ENCODE peak calls at places on chromosomes 12 and 14, in nine cellular contexts. Q is IMR-90, Y is esophagus squamous epithelium, E is fibroblast of the aortic adventitia, K is fibroblast of pulmonary artery, B is AG04450, D is tibial nerve, M is AG09309, A is keratinocyte. L is an unnamed sample.

GRCh38 chr12:122085571-122085970 is 7.0 kb downstream of the MLXIP start:
- DNase-seq in Q (no peak), Y (no peak), E (no peak), K (no peak), B (no peak), D (no peak), M (no peak), A (no peak), L (no peak)

GRCh38 chr14:104938960-104939359 is 14.3 kb downstream of the PLD4 start:
- DNase-seq in Q (no peak), Y (no peak), E (no peak), K (no peak), B (no peak), D (no peak), M (no peak), A (no peak), L (no peak)

GRCh38 chr12:59444932-59445331 is 150.9 kb upstream of the SLC16A7 start:
- DNase-seq in Q (peak), Y (no peak), E (peak), K (peak), B (no peak), D (no peak), M (no peak), A (no peak), L (peak)

GRCh38 chr12:105761075-105761474 is 377.7 kb downstream of the NUAK1 start:
- DNase-seq in Q (no peak), Y (no peak), E (no peak), K (peak), B (no peak), D (no peak), M (no peak), A (no peak), L (peak)

GRCh38 chr12:111330800-111331752 is 37.8 kb downstream of the PHETA1 start:
- DNase-seq in Q (peak), Y (no peak), E (peak), K (peak), B (peak), D (no peak), M (peak), A (no peak), L (peak)

GRCh38 chr14:68523994-68524725 is 268.7 kb downstream of the ZFP36L1 start:
- DNase-seq in Q (no peak), Y (no peak), E (peak), K (peak), B (no peak), D (no peak), M (no peak), A (no peak), L (peak)

GRCh38 chr14:100899841-100900771 is 3.4 kb downstream of the RTL1 start:
- DNase-seq in Q (no peak), Y (no peak), E (no peak), K (no peak), B (no peak), D (peak), M (no peak), A (no peak), L (no peak)

GRCh38 chr14:77026166-77026929 is 2.2 kb downstream of the IRF2BPL start:
- DNase-seq in Q (peak), Y (no peak), E (peak), K (peak), B (no peak), D (no peak), M (no peak), A (no peak), L (peak)

GRCh38 chr14:86654558-86655184 is 1124.7 kb downstream of the FLRT2 start:
- DNase-seq in Q (peak), Y (no peak), E (peak), K (peak), B (no peak), D (peak), M (no peak), A (no peak), L (peak)

GRCh38 chr12:16523570-16524331 is 82.2 kb downstream of the LMO3 start:
- DNase-seq in Q (peak), Y (no peak), E (peak), K (peak), B (no peak), D (no peak), M (no peak), A (no peak), L (peak)

GRCh38 chr12:132029503-132030300 is 80.0 kb downstream of the EP400 start:
- DNase-seq in Q (no peak), Y (no peak), E (no peak), K (no peak), B (no peak), D (no peak), M (no peak), A (no peak), L (no peak)

GRCh38 chr12:121005346-121005815 is 10.9 kb downstream of the C12orf43 start:
- DNase-seq in Q (peak), Y (no peak), E (peak), K (peak), B (no peak), D (no peak), M (no peak), A (no peak), L (peak)

GRCh38 chr14:100305446-100306255 is 593 bp downstream of the SLC25A29 start:
- DNase-seq in Q (no peak), Y (no peak), E (no peak), K (no peak), B (no peak), D (no peak), M (no peak), A (no peak), L (no peak)

GRCh38 chr12:10967409-10967808 is 19.3 kb downstream of the TAS2R50 start:
- DNase-seq in Q (peak), Y (no peak), E (peak), K (peak), B (peak), D (no peak), M (peak), A (no peak), L (peak)

GRCh38 chr14:65492277-65492676 is 79.7 kb downstream of the FUT8 start:
- DNase-seq in Q (no peak), Y (no peak), E (no peak), K (no peak), B (no peak), D (no peak), M (no peak), A (no peak), L (no peak)

GRCh38 chr12:83656004-83656403 is 969.3 kb downstream of the TMTC2 start:
- DNase-seq in Q (no peak), Y (no peak), E (no peak), K (no peak), B (no peak), D (no peak), M (no peak), A (no peak), L (no peak)

GRCh38 chr12:63844391-63845341 is at the start of gene SRGAP1:
- DNase-seq in Q (peak), Y (no peak), E (peak), K (peak), B (no peak), D (peak), M (peak), A (no peak), L (peak)

GRCh38 chr12:58069268-58069967 is 128.1 kb downstream of the ATP23 start:
- DNase-seq in Q (peak), Y (no peak), E (peak), K (peak), B (peak), D (no peak), M (peak), A (no peak), L (peak)

GRCh38 chr14:73744874-73745529 is 30.8 kb upstream of the PNMA1 start:
- DNase-seq in Q (no peak), Y (no peak), E (no peak), K (no peak), B (no peak), D (no peak), M (no peak), A (peak), L (no peak)

GRCh38 chr14:24092110-24092959 is 1.8 kb upstream of the PCK2 start:
- DNase-seq in Q (no peak), Y (no peak), E (peak), K (no peak), B (no peak), D (peak), M (no peak), A (no peak), L (no peak)

GRCh38 chr12:114580306-114580705 is 103.7 kb downstream of the TBX3 start:
- DNase-seq in Q (no peak), Y (no peak), E (no peak), K (no peak), B (no peak), D (no peak), M (no peak), A (no peak), L (no peak)

GRCh38 chr14:69183735-69184134 is 7.6 kb upstream of the EXD2 start:
- DNase-seq in Q (peak), Y (no peak), E (no peak), K (peak), B (no peak), D (no peak), M (no peak), A (no peak), L (no peak)

GRCh38 chr14:99026471-99026870 is 245.5 kb downstream of the BCL11B start:
- DNase-seq in Q (no peak), Y (no peak), E (no peak), K (no peak), B (no peak), D (no peak), M (no peak), A (no peak), L (no peak)

GRCh38 chr12:31246470-31246850 is 79.5 kb downstream of the SINHCAF start:
- DNase-seq in Q (no peak), Y (no peak), E (peak), K (peak), B (no peak), D (no peak), M (no peak), A (peak), L (peak)

GRCh38 chr12:31248815-31249214 is 77.1 kb downstream of the SINHCAF start:
- DNase-seq in Q (no peak), Y (no peak), E (no peak), K (no peak), B (no peak), D (no peak), M (no peak), A (no peak), L (no peak)

GRCh38 chr12:31250179-31250578 is 75.8 kb downstream of the SINHCAF start:
- DNase-seq in Q (no peak), Y (no peak), E (no peak), K (no peak), B (no peak), D (no peak), M (no peak), A (no peak), L (no peak)

DNA sequence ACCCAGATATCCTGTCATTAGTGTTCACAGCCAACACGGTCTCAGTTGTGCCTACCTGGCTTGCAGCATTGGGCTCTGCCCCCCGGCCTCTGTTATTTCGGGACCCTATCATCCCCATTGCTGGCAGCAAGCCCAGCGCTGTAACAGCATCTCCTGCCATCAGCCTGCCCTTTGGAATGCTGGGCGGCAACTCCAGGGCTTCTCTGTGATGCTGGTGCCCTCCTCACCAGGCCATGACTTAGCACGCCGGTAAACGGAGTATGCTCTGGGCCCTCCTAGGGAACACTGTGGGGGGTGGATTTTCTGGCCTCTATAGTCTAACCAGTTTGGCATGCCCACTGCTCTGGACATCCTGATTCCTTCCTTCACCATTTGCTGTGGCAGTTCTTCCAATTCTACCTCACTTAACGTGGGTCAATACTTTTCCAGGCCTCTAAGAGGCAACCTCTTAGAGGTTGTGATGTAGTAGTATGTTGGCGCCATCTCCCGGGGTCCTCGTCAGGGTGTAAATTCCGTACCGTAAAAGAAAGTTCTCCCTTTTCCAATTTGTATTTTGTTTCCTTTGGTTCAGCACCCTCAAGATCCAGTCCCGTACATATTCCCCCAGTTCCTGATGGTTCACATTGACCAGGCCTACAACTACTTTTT is 80.0 kb downstream of the SINHCAF start:
- DNase-seq in Q (no peak), Y (no peak), E (peak), K (peak), B (no peak), D (no peak), M (no peak), A (no peak), L (peak)
- TF ChIP-seq CTCF in Q (peak), Y (no peak), E (no peak), K (peak), B (peak), D (no peak), M (no peak), A (peak), L (peak)

GRCh38 chr12:128266559-128267245 is at the start of gene TMEM132C:
- DNase-seq in Q (no peak), Y (no peak), E (no peak), K (no peak), B (no peak), D (no peak), M (no peak), A (no peak), L (no peak)

GRCh38 chr12:128267651-128268347 is 829 bp downstream of the TMEM132C start:
- DNase-seq in Q (no peak), Y (no peak), E (no peak), K (no peak), B (no peak), D (no peak), M (no peak), A (no peak), L (no peak)

GRCh38 chr12:128268348-128268725 is 1.4 kb downstream of the TMEM132C start:
- DNase-seq in Q (no peak), Y (no peak), E (no peak), K (no peak), B (no peak), D (no peak), M (no peak), A (no peak), L (no peak)

GRCh38 chr12:128266086-128266485 is 884 bp upstream of the TMEM132C start:
- DNase-seq in Q (no peak), Y (no peak), E (no peak), K (no peak), B (no peak), D (no peak), M (no peak), A (no peak), L (no peak)

GRCh38 chr12:128267246-128267622 is 264 bp downstream of the TMEM132C start:
- DNase-seq in Q (no peak), Y (no peak), E (no peak), K (no peak), B (no peak), D (no peak), M (no peak), A (no peak), L (no peak)
- H3K4me3 ChIP-seq in Q (no peak), Y (peak), E (no peak), K (no peak), B (no peak), D (peak), M (no peak), A (no peak), L (peak)

GRCh38 chr12:66035289-66035961 is 95.1 kb downstream of the LLPH start:
- DNase-seq in Q (peak), Y (no peak), E (peak), K (peak), B (no peak), D (peak), M (no peak), A (no peak), L (peak)
- TF ChIP-seq CTCF in Q (peak), Y (no peak), E (peak), K (peak), B (peak), D (peak), M (peak), A (peak), L (peak)

GRCh38 chr14:88562532-88562830 is 356 bp upstream of the ZC3H14 start:
- DNase-seq in Q (no peak), Y (no peak), E (no peak), K (no peak), B (no peak), D (no peak), M (no peak), A (no peak), L (no peak)

GRCh38 chr14:88563845-88564244 is 1.0 kb downstream of the ZC3H14 start:
- DNase-seq in Q (no peak), Y (no peak), E (no peak), K (no peak), B (no peak), D (no peak), M (no peak), A (no peak), L (no peak)

GRCh38 chr14:88559852-88560251 is 3.0 kb upstream of the ZC3H14 start:
- DNase-seq in Q (peak), Y (no peak), E (peak), K (peak), B (peak), D (no peak), M (peak), A (no peak), L (peak)

GRCh38 chr14:88565427-88565826 is 2.6 kb downstream of the ZC3H14 start:
- DNase-seq in Q (no peak), Y (no peak), E (no peak), K (no peak), B (no peak), D (no peak), M (no peak), A (no peak), L (no peak)

DNA sequence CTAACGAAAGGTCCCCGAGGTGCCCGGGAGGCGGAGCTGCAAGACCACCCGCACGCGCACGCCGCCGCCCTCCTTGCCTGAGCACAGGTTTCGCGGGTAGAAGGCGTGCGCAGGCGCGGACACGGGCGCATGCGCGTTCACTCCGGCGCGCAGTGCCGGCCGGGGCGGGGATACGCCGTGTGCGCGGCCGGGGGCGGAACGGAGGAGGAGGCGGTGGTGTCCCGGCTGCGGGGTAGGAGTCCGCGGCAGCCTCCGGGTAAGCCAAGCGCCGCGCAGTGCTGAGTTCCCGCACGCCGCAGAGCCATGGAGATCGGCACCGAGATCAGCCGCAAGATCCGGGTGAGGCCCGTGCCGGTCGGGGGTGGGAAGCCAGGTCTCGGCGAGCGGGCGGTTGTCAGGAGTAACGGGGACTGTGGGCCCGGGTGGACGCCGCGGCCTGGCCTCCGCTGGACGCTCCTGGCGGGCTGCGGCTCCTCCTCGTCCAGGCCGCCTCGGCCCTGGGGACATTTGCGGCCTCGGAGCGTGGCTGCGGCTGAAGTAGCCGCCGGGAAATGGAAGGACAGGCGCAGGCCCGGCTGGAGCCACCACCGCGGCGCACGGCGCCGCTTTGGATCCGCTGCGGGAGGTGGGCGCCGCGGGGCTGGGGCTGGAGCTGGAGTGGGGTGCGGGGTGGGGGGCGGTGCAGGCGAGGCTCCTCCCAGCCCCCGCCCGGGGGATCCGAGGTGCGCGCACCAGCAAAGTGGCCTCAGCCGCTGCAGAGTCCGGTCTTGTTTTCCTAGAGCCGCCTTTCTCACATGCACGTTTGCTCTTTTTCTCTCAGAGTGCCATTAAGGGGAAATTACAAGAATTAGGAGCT is at the start of gene ZC3H14:
- DNase-seq in Q (peak), Y (peak), E (peak), K (peak), B (peak), D (peak), M (no peak), A (no peak), L (peak)
- H3K4me3 ChIP-seq in Q (peak), Y (peak), E (peak), K (peak), B (peak), D (peak), M (peak), A (peak), L (peak)

GRCh38 chr12:52953181-52953841 is 4.4 kb downstream of the KRT18 start:
- DNase-seq in Q (no peak), Y (no peak), E (no peak), K (no peak), B (no peak), D (no peak), M (no peak), A (no peak), L (no peak)

GRCh38 chr12:52951640-52952039 is 2.7 kb downstream of the KRT18 start:
- DNase-seq in Q (no peak), Y (no peak), E (no peak), K (no peak), B (no peak), D (no peak), M (no peak), A (no peak), L (no peak)

GRCh38 chr12:52951126-52951525 is 2.2 kb downstream of the KRT18 start:
- DNase-seq in Q (no peak), Y (no peak), E (no peak), K (no peak), B (no peak), D (no peak), M (no peak), A (no peak), L (no peak)

GRCh38 chr12:52950553-52950952 is 1.6 kb downstream of the KRT18 start:
- DNase-seq in Q (no peak), Y (no peak), E (no peak), K (no peak), B (no peak), D (no peak), M (no peak), A (no peak), L (no peak)

GRCh38 chr12:52952082-52952801 is 3.3 kb downstream of the KRT18 start:
- DNase-seq in Q (no peak), Y (no peak), E (peak), K (no peak), B (no peak), D (no peak), M (no peak), A (no peak), L (peak)
- TF ChIP-seq CTCF in Q (peak), Y (peak), E (peak), K (peak), B (no peak), D (no peak), M (peak), A (no peak), L (no peak)

GRCh38 chr14:22794533-22794932 is 20.7 kb downstream of the SLC7A7 start:
- DNase-seq in Q (no peak), Y (no peak), E (no peak), K (no peak), B (no peak), D (no peak), M (no peak), A (no peak), L (no peak)
- H3K4me3 ChIP-seq in Q (no peak), Y (no peak), E (no peak), K (no peak), B (no peak), D (no peak), M (no peak), A (no peak), L (no peak)

GRCh38 chr14:103899316-103899715 is 28.9 kb upstream of the TDRD9 start:
- DNase-seq in Q (no peak), Y (no peak), E (no peak), K (no peak), B (no peak), D (no peak), M (no peak), A (no peak), L (no peak)
- TF ChIP-seq CTCF in Q (no peak), Y (no peak), E (no peak), K (no peak), B (no peak), D (no peak), M (no peak), A (no peak), L (no peak)